ENCODE peak calls at places on chromosomes 6 and 20, in seven cellular contexts. A, Y, V, U, L, O and W are unnamed samples.

GRCh38 chr6:145529582-145529981 is 205.7 kb downstream of the EPM2A start:
- DNase-seq in A (no peak), Y (no peak), V (no peak), U (no peak), L (peak; percentile 79), O (no peak), W (no peak)

GRCh38 chr6:124977067-124977908 is 15.1 kb downstream of the RNF217 start:
- DNase-seq in A (no peak), Y (no peak), V (no peak), U (no peak), L (no peak), O (no peak), W (no peak)

GRCh38 chr6:13624871-13625288 is 9.7 kb downstream of the NOL7 start:
- DNase-seq in A (no peak), Y (peak; percentile 48), V (peak; percentile 8), U (peak; percentile 20), L (no peak), O (peak; percentile 72), W (no peak)

GRCh38 chr6:47132724-47133123 is 90.6 kb upstream of the ADGRF1 start:
- DNase-seq in A (no peak), Y (no peak), V (no peak), U (peak; percentile 60), L (peak; percentile 37), O (no peak), W (no peak)

GRCh38 chr20:23212011-23212410 is 125.9 kb upstream of the CD93 start:
- DNase-seq in A (no peak), Y (no peak), V (no peak), U (no peak), L (no peak), O (no peak), W (no peak)

GRCh38 chr6:37272834-37273566 is 15.1 kb upstream of the TMEM217 start:
- DNase-seq in A (no peak), Y (no peak), V (no peak), U (no peak), L (no peak), O (no peak), W (no peak)

GRCh38 chr6:31400467-31401289 is 2.7 kb upstream of the MICA start:
- DNase-seq in A (no peak), Y (peak; percentile 41), V (no peak), U (peak; percentile 69), L (no peak), O (peak; percentile 49), W (no peak)

GRCh38 chr6:137808836-137809315 is 58.2 kb upstream of the TNFAIP3 start:
- DNase-seq in A (no peak), Y (no peak), V (no peak), U (no peak), L (no peak), O (no peak), W (no peak)

GRCh38 chr20:51490635-51491034 is 51.9 kb downstream of the NFATC2 start:
- DNase-seq in A (no peak), Y (no peak), V (no peak), U (no peak), L (no peak), O (no peak), W (no peak)

GRCh38 chr6:54846857-54847721 is 518 bp downstream of the FAM83B start:
- DNase-seq in A (no peak), Y (no peak), V (no peak), U (peak; percentile 26), L (no peak), O (no peak), W (no peak)

GRCh38 chr6:110530671-110531070 is 54.3 kb upstream of the SLC22A16 start:
- DNase-seq in A (no peak), Y (peak; percentile 56), V (no peak), U (no peak), L (no peak), O (no peak), W (no peak)

GRCh38 chr6:13488015-13488895 is 855 bp upstream of the GFOD1 start:
- DNase-seq in A (no peak), Y (no peak), V (no peak), U (no peak), L (no peak), O (no peak), W (no peak)

GRCh38 chr6:166736606-166737005 is 109.6 kb upstream of the RPS6KA2 start:
- DNase-seq in A (no peak), Y (peak; percentile 96), V (no peak), U (peak; percentile 48), L (no peak), O (no peak), W (no peak)

GRCh38 chr20:34743039-34743438 is 38.9 kb downstream of the TP53INP2 start:
- DNase-seq in A (no peak), Y (no peak), V (no peak), U (no peak), L (no peak), O (no peak), W (no peak)

GRCh38 chr6:118768904-118769325 is 117.5 kb upstream of the CEP85L start:
- DNase-seq in A (no peak), Y (no peak), V (no peak), U (no peak), L (no peak), O (peak; percentile 79), W (peak; percentile 31)

GRCh38 chr6:71375676-71376075 is 87.1 kb downstream of the OGFRL1 start:
- DNase-seq in A (no peak), Y (no peak), V (no peak), U (no peak), L (no peak), O (no peak), W (no peak)

GRCh38 chr6:130322673-130323268 is 43.0 kb upstream of the TMEM200A start:
- DNase-seq in A (no peak), Y (peak; percentile 53), V (no peak), U (peak; percentile 71), L (peak; percentile 31), O (peak; percentile 84), W (no peak)

GRCh38 chr6:127914240-127914639 is 13.4 kb upstream of the THEMIS start:
- DNase-seq in A (no peak), Y (no peak), V (no peak), U (no peak), L (no peak), O (no peak), W (no peak)

GRCh38 chr6:43859213-43859612 is 89.2 kb downstream of the VEGFA start:
- DNase-seq in A (no peak), Y (no peak), V (no peak), U (no peak), L (no peak), O (no peak), W (no peak)

GRCh38 chr6:137827411-137827940 is 39.6 kb upstream of the TNFAIP3 start:
- DNase-seq in A (no peak), Y (no peak), V (no peak), U (no peak), L (no peak), O (no peak), W (no peak)

GRCh38 chr20:35252037-35252461 is 25.6 kb downstream of the MMP24 start:
- DNase-seq in A (no peak), Y (no peak), V (no peak), U (no peak), L (no peak), O (no peak), W (no peak)

GRCh38 chr6:101445527-101445926 is 52.0 kb downstream of the GRIK2 start:
- DNase-seq in A (no peak), Y (no peak), V (no peak), U (no peak), L (no peak), O (no peak), W (no peak)

GRCh38 chr6:27617046-27617687 is 144.3 kb upstream of the ZNF184 start:
- DNase-seq in A (no peak), Y (peak; percentile 33), V (no peak), U (no peak), L (no peak), O (no peak), W (no peak)

GRCh38 chr20:23550227-23550626 is 18.1 kb downstream of the CST9L start:
- DNase-seq in A (no peak), Y (no peak), V (no peak), U (no peak), L (no peak), O (no peak), W (no peak)